ENCODE peak calls at places on chromosome 11, in nine cellular contexts. J, E, S, Z, R, H, K, Q and B are unnamed samples.
A peak's percentile ranks its signal among the peaks of the same experiment; 100 is the strongest.

GRCh38 chr11:27839226-27839913 is 139.1 kb upstream of the BDNF start:
- DNase-seq in J (no peak), E (no peak), S (no peak), Z (no peak), R (no peak), H (no peak), K (no peak), Q (no peak), B (no peak)

GRCh38 chr11:76443254-76443935 is 1.4 kb upstream of the EMSY start:
- DNase-seq in J (no peak), E (no peak), S (no peak), Z (no peak), R (no peak), H (no peak), K (no peak), Q (peak; percentile 40), B (no peak)

GRCh38 chr11:110091995-110092576 is 1.1 kb upstream of the ZC3H12C start:
- DNase-seq in J (no peak), E (no peak), S (no peak), Z (peak; percentile 22), R (no peak), H (no peak), K (no peak), Q (no peak), B (no peak)

GRCh38 chr11:20640401-20640800 is 29.0 kb upstream of the NELL1 start:
- DNase-seq in J (no peak), E (no peak), S (no peak), Z (no peak), R (no peak), H (no peak), K (no peak), Q (no peak), B (no peak)

GRCh38 chr11:134100171-134100570 is 31.3 kb downstream of the JAM3 start:
- DNase-seq in J (no peak), E (no peak), S (no peak), Z (no peak), R (no peak), H (no peak), K (no peak), Q (no peak), B (no peak)

GRCh38 chr11:107385361-107385982 is 72.2 kb downstream of the CWF19L2 start:
- DNase-seq in J (no peak), E (no peak), S (no peak), Z (no peak), R (no peak), H (no peak), K (no peak), Q (no peak), B (no peak)

GRCh38 chr11:46352063-46352841 is 5.0 kb downstream of the DGKZ start:
- DNase-seq in J (peak; percentile 92), E (peak; percentile 43), S (peak; percentile 75), Z (peak; percentile 82), R (peak; percentile 82), H (no peak), K (peak; percentile 81), Q (peak; percentile 61), B (no peak)

GRCh38 chr11:119752946-119753345 is 23.9 kb upstream of the NECTIN1 start:
- DNase-seq in J (no peak), E (no peak), S (no peak), Z (no peak), R (no peak), H (no peak), K (no peak), Q (no peak), B (no peak)

GRCh38 chr11:6655020-6655789 is 404 bp downstream of the DCHS1 start:
- DNase-seq in J (peak; percentile 52), E (no peak), S (no peak), Z (no peak), R (peak; percentile 64), H (no peak), K (no peak), Q (no peak), B (no peak)

GRCh38 chr11:111494040-111494439 is 18.1 kb downstream of the BTG4 start:
- DNase-seq in J (no peak), E (no peak), S (no peak), Z (no peak), R (no peak), H (no peak), K (no peak), Q (no peak), B (no peak)

GRCh38 chr11:71935338-71935925 is 6.6 kb downstream of the RNF121 start:
- DNase-seq in J (no peak), E (no peak), S (no peak), Z (no peak), R (no peak), H (no peak), K (no peak), Q (no peak), B (no peak)
- TF ChIP-seq POLR2A in J (no peak), E (no peak), S (no peak), Z (no peak), R (no peak), H (no peak), K (no peak), Q (no peak), B (no peak)

GRCh38 chr11:75032550-75032935 is 43.8 kb downstream of the NEU3 start:
- DNase-seq in J (peak; percentile 27), E (no peak), S (no peak), Z (no peak), R (no peak), H (no peak), K (no peak), Q (no peak), B (no peak)

GRCh38 chr11:75033916-75034315 is 45.2 kb downstream of the NEU3 start:
- DNase-seq in J (peak; percentile 6), E (no peak), S (no peak), Z (no peak), R (no peak), H (no peak), K (no peak), Q (no peak), B (no peak)

GRCh38 chr11:75029836-75030631 is 41.3 kb downstream of the NEU3 start:
- DNase-seq in J (peak; percentile 3), E (no peak), S (no peak), Z (no peak), R (no peak), H (no peak), K (no peak), Q (peak; percentile 90), B (no peak)

GRCh38 chr11:75031771-75032549 is 43.2 kb downstream of the NEU3 start:
- DNase-seq in J (peak; percentile 93), E (peak; percentile 65), S (peak; percentile 32), Z (peak; percentile 85), R (peak; percentile 87), H (peak; percentile 71), K (peak; percentile 84), Q (peak; percentile 71), B (peak; percentile 55)

GRCh38 chr11:75031224-75031753 is 42.6 kb downstream of the NEU3 start:
- DNase-seq in J (no peak), E (no peak), S (peak; percentile 68), Z (peak; percentile 65), R (no peak), H (no peak), K (no peak), Q (peak; percentile 93), B (no peak)
- TF ChIP-seq POLR2A in J (no peak), E (no peak), S (no peak), Z (no peak), R (no peak), H (no peak), K (no peak), Q (no peak), B (no peak)

GRCh38 chr11:95067042-95067827 is 516 bp downstream of the SRSF8 start:
- DNase-seq in J (peak; percentile 83), E (peak; percentile 78), S (no peak), Z (peak; percentile 85), R (peak; percentile 93), H (peak; percentile 28), K (peak; percentile 85), Q (peak; percentile 82), B (peak; percentile 67)
- TF ChIP-seq POLR2A in J (peak; percentile 78), E (peak; percentile 64), S (no peak), Z (no peak), R (no peak), H (peak; percentile 43), K (peak; percentile 87), Q (peak; percentile 90), B (peak; percentile 48)

DNA sequence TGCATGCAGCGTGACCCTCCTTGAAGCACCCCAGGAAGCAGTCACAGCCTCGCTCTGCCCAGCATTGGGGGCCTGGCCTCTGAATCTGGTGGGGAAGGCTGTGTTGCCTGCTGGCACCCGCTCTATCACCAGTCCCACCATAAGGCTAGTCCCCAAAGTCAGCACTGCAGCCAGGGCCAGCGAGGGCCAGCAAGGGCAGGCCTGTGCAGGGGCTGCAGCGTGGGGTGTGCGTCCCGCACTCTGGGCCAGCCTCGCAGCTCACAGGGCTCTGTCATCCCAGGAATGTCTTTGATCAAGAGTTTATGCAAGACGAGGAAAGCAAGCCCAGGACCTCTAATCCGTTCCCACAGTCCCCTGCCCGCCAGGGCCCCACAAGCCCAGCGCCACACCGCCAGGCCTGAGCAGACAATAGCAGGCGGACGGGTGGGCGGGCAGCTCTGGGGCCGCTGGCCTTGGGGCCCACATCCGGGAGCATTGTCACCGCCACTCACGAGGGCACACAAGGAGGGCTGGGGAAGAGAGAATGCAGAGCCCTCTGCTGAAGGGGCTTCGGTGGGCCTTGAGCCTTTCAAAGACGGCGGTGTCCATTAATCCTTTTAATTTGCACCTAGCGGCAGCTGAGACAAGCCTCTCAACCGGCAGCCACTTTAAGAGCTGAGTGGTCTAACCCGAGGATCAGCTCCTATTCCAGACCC is 17.1 kb downstream of the LTO1 start:
- DNase-seq in J (peak; percentile 69), E (no peak), S (no peak), Z (no peak), R (peak; percentile 55), H (no peak), K (no peak), Q (no peak), B (no peak)
- TF ChIP-seq POLR2A in J (no peak), E (no peak), S (no peak), Z (no peak), R (no peak), H (no peak), K (no peak), Q (no peak), B (no peak)

DNA sequence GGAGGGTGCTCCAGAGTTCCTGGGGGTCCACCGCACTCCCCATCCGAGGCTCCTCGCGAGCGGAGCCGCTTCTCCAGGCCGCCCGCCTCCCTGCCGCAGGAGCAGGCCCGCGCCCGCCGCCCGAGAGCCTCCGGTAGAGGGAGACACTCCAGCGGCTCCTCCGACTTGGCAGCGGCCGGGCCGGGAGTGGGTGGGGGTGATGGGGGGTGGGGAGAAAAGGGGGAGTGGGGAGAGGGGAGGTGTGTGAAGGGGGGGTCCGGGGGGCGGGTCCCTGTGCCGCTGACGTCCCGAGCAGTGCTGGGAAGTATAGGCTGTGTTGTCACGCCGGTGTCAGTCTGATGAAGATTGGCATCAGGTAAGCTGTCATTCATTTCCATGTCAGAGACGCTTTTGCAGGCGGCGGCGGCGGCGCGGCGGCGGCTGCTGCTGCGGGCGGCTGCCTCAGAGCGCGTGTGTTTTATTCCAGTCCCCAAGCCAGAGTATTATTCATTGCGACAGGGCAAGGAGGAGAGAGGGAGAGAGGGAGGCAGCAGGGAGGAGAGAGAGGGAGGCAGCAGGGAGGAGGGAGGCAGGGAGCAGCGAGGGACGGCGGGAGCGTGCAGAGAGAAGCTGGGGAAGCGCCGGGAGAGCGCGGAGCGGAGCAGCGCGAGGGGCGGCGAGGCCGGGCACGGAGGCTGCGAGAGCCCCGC is at the start of gene PKNOX2:
- DNase-seq in J (peak; percentile 93), E (peak; percentile 35), S (no peak), Z (peak; percentile 82), R (peak; percentile 91), H (peak; percentile 47), K (peak; percentile 81), Q (peak; percentile 55), B (peak; percentile 69)
- TF ChIP-seq POLR2A in J (no peak), E (no peak), S (no peak), Z (no peak), R (no peak), H (no peak), K (peak; percentile 82), Q (no peak), B (peak; percentile 6)